ENCODE peak calls at places on chromosomes 5 and 9, in five cellular contexts. I is NCI-H524, W is glutamatergic neuron, X is non-pigmented ciliary epithelial cell, Q is AG08395. Y is an unnamed sample.

GRCh38 chr9:4143951-4144717 is 155.7 kb downstream of the GLIS3 start:
- DNase-seq in X (no peak), I (no peak), W (no peak), Q (peak), Y (peak)

GRCh38 chr9:130260816-130261765 is 4.5 kb upstream of the HMCN2 start:
- DNase-seq in X (no peak), W (no peak), Q (peak), I (no peak), Y (no peak)

GRCh38 chr5:78813286-78813685 is 164.7 kb upstream of the LHFPL2 start:
- DNase-seq in W (no peak), I (no peak), X (no peak), Q (no peak), Y (no peak)

GRCh38 chr9:110110154-110110553 is 97.8 kb downstream of the C9orf152 start:
- DNase-seq in I (no peak), W (no peak), Q (no peak), X (no peak), Y (no peak)

GRCh38 chr9:23824241-23825142 is 1.5 kb downstream of the ELAVL2 start:
- DNase-seq in W (peak), I (peak), Q (peak), X (no peak), Y (peak)

GRCh38 chr9:15239816-15240215 is 67.2 kb downstream of the TTC39B start:
- DNase-seq in W (no peak), X (no peak), Q (peak), I (no peak), Y (no peak)

GRCh38 chr5:107812570-107813141 is 141.9 kb upstream of the EFNA5 start:
- DNase-seq in W (peak), Q (peak), X (peak), I (peak), Y (no peak)

GRCh38 chr9:86202338-86202882 is 57.0 kb downstream of the C9orf153 start:
- DNase-seq in X (peak), I (peak), Q (peak), W (peak), Y (peak)

GRCh38 chr9:13485068-13485596 is 205.6 kb upstream of the MPDZ start:
- DNase-seq in I (no peak), X (peak), W (no peak), Q (peak), Y (peak)

GRCh38 chr5:117594165-117594564 is 1019.5 kb upstream of the SEMA6A start:
- DNase-seq in X (no peak), I (no peak), W (no peak), Q (peak), Y (peak)

GRCh38 chr9:76180541-76180940 is 213.7 kb downstream of the RFK start:
- DNase-seq in Q (peak), W (no peak), X (no peak), I (no peak), Y (peak)

GRCh38 chr9:34995288-34996060 is 5.9 kb downstream of the DNAJB5 start:
- DNase-seq in X (no peak), Q (peak), W (no peak), I (peak), Y (peak)

GRCh38 chr5:95878417-95879323 is 56.1 kb upstream of the GLRX start:
- DNase-seq in I (no peak), Q (no peak), W (no peak), X (no peak), Y (no peak)

GRCh38 chr9:38423939-38424843 is at the start of gene IGFBPL1:
- DNase-seq in X (no peak), W (peak), I (peak), Q (peak), Y (no peak)

Y was measured in H4.